ENCODE peak calls at places on chromosomes 7 and 10, in nine cellular contexts. K, F, Y, X, M, Q, T, P and H are unnamed samples.

GRCh38 chr10:22647244-22647643 is 67.1 kb downstream of the PIP4K2A start:
- DNase-seq in P (no peak), X (no peak), M (no peak), F (no peak), T (no peak), Y (no peak), K (no peak), Q (no peak), H (no peak)

GRCh38 chr10:109156396-109156795 is 766.9 kb downstream of the XPNPEP1 start:
- DNase-seq in M (no peak), P (no peak), Y (peak), Q (no peak), T (no peak), F (no peak), X (no peak), K (no peak), H (no peak)

GRCh38 chr10:34282186-34282585 is 532.9 kb downstream of the PARD3 start:
- DNase-seq in Y (no peak), F (no peak), P (no peak), K (no peak), T (peak), X (no peak), M (no peak), Q (no peak), H (no peak)

GRCh38 chr7:13989138-13989943 is at the start of gene ETV1:
- DNase-seq in Y (peak), X (no peak), M (peak), T (peak), P (no peak), K (no peak), F (peak), Q (no peak), H (peak)

GRCh38 chr7:30176463-30177090 is 41.8 kb downstream of the MTURN start:
- DNase-seq in T (no peak), M (no peak), Q (no peak), K (no peak), P (no peak), F (no peak), Y (no peak), X (no peak), H (no peak)

GRCh38 chr10:110664483-110665420 is 20.6 kb downstream of the RBM20 start:
- DNase-seq in K (no peak), M (peak), Y (peak), X (peak), T (peak), P (peak), Q (no peak), F (no peak), H (no peak)

GRCh38 chr7:460374-461117 is 59.1 kb downstream of the PDGFA start:
- DNase-seq in Q (no peak), X (no peak), K (no peak), F (peak), Y (peak), T (peak), P (no peak), M (no peak), H (peak)

GRCh38 chr10:11773777-11774441 is 31.7 kb downstream of the ECHDC3 start:
- DNase-seq in Y (no peak), T (no peak), P (no peak), Q (no peak), K (no peak), X (no peak), M (no peak), F (no peak), H (no peak)

GRCh38 chr7:139762886-139763285 is 14.9 kb downstream of the HIPK2 start:
- DNase-seq in K (no peak), T (peak), F (no peak), Y (no peak), Q (no peak), M (no peak), P (no peak), X (no peak), H (no peak)

GRCh38 chr7:151852486-151853396 is 24.2 kb downstream of the PRKAG2 start:
- DNase-seq in M (no peak), F (no peak), X (no peak), Q (no peak), K (no peak), P (no peak), Y (no peak), T (no peak), H (no peak)

GRCh38 chr7:8172372-8173354 is 89.3 kb downstream of the ICA1 start:
- DNase-seq in P (no peak), Q (no peak), T (no peak), Y (no peak), M (no peak), X (no peak), F (no peak), K (no peak), H (no peak)

GRCh38 chr10:13018171-13018570 is 16.7 kb upstream of the CCDC3 start:
- DNase-seq in K (no peak), T (peak), P (no peak), Y (no peak), M (no peak), X (no peak), F (no peak), Q (no peak), H (no peak)

GRCh38 chr7:28768577-28769147 is 189.5 kb downstream of the TRIL start:
- DNase-seq in Y (peak), Q (no peak), X (no peak), M (no peak), T (peak), P (no peak), F (no peak), K (no peak), H (no peak)

GRCh38 chr7:142153400-142153799 is 41.9 kb downstream of the MGAM2 start:
- DNase-seq in F (peak), P (no peak), T (peak), M (no peak), K (no peak), X (no peak), Y (no peak), Q (peak), H (peak)

GRCh38 chr7:126398285-126398684 is 854.5 kb downstream of the GRM8 start:
- DNase-seq in K (no peak), Y (no peak), T (no peak), Q (no peak), X (no peak), M (no peak), F (no peak), P (no peak), H (no peak)

GRCh38 chr7:155344270-155344617 is 46.6 kb downstream of the INSIG1 start:
- DNase-seq in K (no peak), Q (no peak), T (no peak), P (no peak), M (no peak), Y (no peak), X (no peak), F (no peak), H (peak)

GRCh38 chr10:80122110-80122710 is 10.3 kb upstream of the PLAC9 start:
- DNase-seq in F (no peak), M (no peak), P (no peak), Q (no peak), X (no peak), K (no peak), Y (no peak), T (no peak), H (no peak)

GRCh38 chr7:135353832-135354231 is 120.2 kb downstream of the STRA8 start:
- DNase-seq in K (no peak), X (no peak), M (no peak), Y (no peak), T (no peak), Q (no peak), P (no peak), F (no peak), H (no peak)

GRCh38 chr7:99003419-99003818 is 125.1 kb downstream of the TRRAP start:
- DNase-seq in M (no peak), K (no peak), X (no peak), P (no peak), T (no peak), Y (no peak), Q (no peak), F (no peak), H (no peak)

GRCh38 chr7:131543298-131543697 is 13.1 kb downstream of the PODXL start:
- DNase-seq in Y (peak), K (no peak), T (no peak), P (no peak), F (no peak), M (no peak), X (no peak), Q (no peak), H (no peak)

GRCh38 chr7:148587076-148587475 is 3.5 kb upstream of the C7orf33 start:
- DNase-seq in F (no peak), Q (peak), K (no peak), T (no peak), Y (no peak), M (no peak), X (no peak), P (no peak), H (no peak)

GRCh38 chr10:118912961-118913360 is 116.6 kb upstream of the NANOS1 start:
- DNase-seq in Q (no peak), P (no peak), T (no peak), F (no peak), M (no peak), X (no peak), Y (no peak), K (no peak), H (no peak)

GRCh38 chr7:48427671-48428070 is 256.4 kb downstream of the ABCA13 start:
- DNase-seq in Q (no peak), Y (no peak), F (no peak), P (no peak), X (no peak), T (peak), M (no peak), K (no peak), H (no peak)

GRCh38 chr10:122127943-122128342 is 139.0 kb downstream of the TACC2 start:
- DNase-seq in Y (peak), X (no peak), P (no peak), K (no peak), M (peak), F (peak), Q (peak), T (no peak), H (no peak)

GRCh38 chr7:66682350-66683093 is 53.8 kb downstream of the KCTD7 start:
- DNase-seq in M (no peak), Y (peak), Q (no peak), X (no peak), T (peak), K (no peak), F (peak), P (no peak), H (no peak)

GRCh38 chr7:22052650-22053336 is 107.1 kb upstream of the CDCA7L start:
- DNase-seq in F (no peak), Q (no peak), K (no peak), T (no peak), Y (no peak), X (no peak), M (no peak), P (no peak), H (no peak)

GRCh38 chr10:119469846-119470245 is 72.7 kb downstream of the RGS10 start:
- DNase-seq in P (no peak), T (no peak), Q (no peak), M (no peak), X (no peak), Y (no peak), K (no peak), F (no peak), H (no peak)

GRCh38 chr7:99070361-99070760 is 73.5 kb downstream of the SMURF1 start:
- DNase-seq in F (no peak), Q (no peak), P (no peak), K (no peak), X (no peak), Y (no peak), M (no peak), T (no peak), H (no peak)

GRCh38 chr10:25083546-25084111 is 67.2 kb downstream of the THNSL1 start:
- DNase-seq in X (no peak), Q (no peak), M (no peak), T (peak), P (no peak), Y (no peak), F (no peak), K (no peak), H (no peak)

GRCh38 chr10:80542053-80542452 is 4.4 kb downstream of the SH2D4B start:
- DNase-seq in Y (no peak), F (no peak), P (no peak), K (no peak), M (no peak), X (no peak), T (peak), Q (no peak), H (no peak)

GRCh38 chr7:155237297-155237696 is 60.4 kb upstream of the INSIG1 start:
- DNase-seq in F (no peak), M (no peak), X (no peak), T (no peak), P (no peak), K (no peak), Y (no peak), Q (no peak), H (no peak)

GRCh38 chr10:5551531-5552375 is 27.0 kb downstream of the CALML3 start:
- DNase-seq in K (peak), M (no peak), X (no peak), P (no peak), T (peak), Y (no peak), F (no peak), Q (peak), H (no peak)

GRCh38 chr7:46687203-46687602 is 766.1 kb upstream of the IGFBP3 start:
- DNase-seq in Y (no peak), T (no peak), K (no peak), Q (no peak), F (no peak), M (no peak), X (no peak), P (no peak), H (no peak)